ENCODE peak calls at places on chromosomes 13 and 19, in six cellular contexts. A is stimulated activated naive CD4-positive, alpha-beta T cell treated with Interleukin-2 at 50 U/mL for 16 hours; R is fibroblast of lung; J is CD8-positive, alpha-beta memory T cell; M is CD4-positive, alpha-beta T cell; C is activated naive CD4-positive, alpha-beta T cell treated with anti-CD3 and anti-CD28 coated beads for 36 hours. F is an unnamed sample.
A peak's percentile ranks its signal among the peaks of the same experiment; 100 is the strongest.

GRCh38 chr13:40484101-40484800 is 182.2 kb downstream of the FOXO1 start:
- DNase-seq in A (no peak), R (no peak), J (no peak), M (no peak), C (peak; percentile 47), F (no peak)

GRCh38 chr19:47573076-47574026 is at the start of gene ZNF541:
- DNase-seq in A (peak; percentile 85), R (peak; percentile 42), J (peak; percentile 88), M (peak; percentile 80), C (peak; percentile 82), F (no peak)

GRCh38 chr19:31223805-31224534 is 125.3 kb downstream of the TSHZ3 start:
- DNase-seq in A (no peak), R (peak; percentile 92), J (no peak), M (no peak), C (no peak), F (no peak)

GRCh38 chr13:96710166-96710866 is 284.0 kb downstream of the OXGR1 start:
- DNase-seq in A (no peak), R (no peak), J (no peak), M (no peak), C (no peak), F (no peak)

GRCh38 chr13:23500858-23501257 is 67.4 kb upstream of the SACS start:
- DNase-seq in A (no peak), R (peak; percentile 96), J (no peak), M (no peak), C (no peak), F (no peak)

GRCh38 chr13:105147481-105147880 is 1388.0 kb downstream of the EFNB2 start:
- DNase-seq in A (no peak), R (peak; percentile 11), J (no peak), M (no peak), C (no peak), F (no peak)

GRCh38 chr13:73307481-73307880 is 248.7 kb downstream of the KLF5 start:
- DNase-seq in A (no peak), R (no peak), J (no peak), M (no peak), C (no peak), F (no peak)

GRCh38 chr13:64639206-64639605 is 2590.9 kb downstream of the PCDH9 start:
- DNase-seq in A (no peak), R (no peak), J (no peak), M (no peak), C (no peak), F (no peak)

GRCh38 chr19:58084596-58085347 is 13.3 kb downstream of the ZSCAN18 start:
- DNase-seq in A (no peak), R (no peak), J (no peak), M (no peak), C (no peak), F (no peak)

GRCh38 chr19:755063-755462 is 4.2 kb downstream of the MISP start:
- DNase-seq in A (no peak), R (no peak), J (no peak), M (no peak), C (no peak), F (no peak)

GRCh38 chr13:48979892-48980291 is 4.2 kb downstream of the FNDC3A start:
- DNase-seq in A (no peak), R (no peak), J (no peak), M (no peak), C (no peak), F (peak; percentile 79)

GRCh38 chr19:33260628-33261418 is 35.2 kb upstream of the SLC7A10 start:
- DNase-seq in A (no peak), R (no peak), J (no peak), M (no peak), C (no peak), F (no peak)

GRCh38 chr13:39016087-39016486 is 21.8 kb downstream of the PROSER1 start:
- DNase-seq in A (no peak), R (no peak), J (no peak), M (no peak), C (no peak), F (peak; percentile 49)

GRCh38 chr19:48671456-48671995 is 1.3 kb downstream of the NTN5 start:
- DNase-seq in A (no peak), R (no peak), J (no peak), M (no peak), C (no peak), F (no peak)

GRCh38 chr19:47107953-47108746 is 5.4 kb downstream of the ZC3H4 start:
- DNase-seq in A (no peak), R (peak; percentile 68), J (no peak), M (no peak), C (peak; percentile 34), F (no peak)

GRCh38 chr19:45901432-45901903 is 945 bp downstream of the MYPOP start:
- DNase-seq in A (peak; percentile 11), R (peak; percentile 50), J (no peak), M (no peak), C (peak; percentile 57), F (no peak)